ENCODE peak calls at places on chromosomes 11 and 22, in five cellular contexts. One of them, this sample, is unnamed.

GRCh38 chr11:116420770-116421528 is 351.8 kb downstream of the BUD13 start:
- DNase-seq in activated CD4-positive, alpha-beta memory T cell treated with anti-CD3 and anti-CD28 coated beads, Interleukin-2, amount 10 ng/mL, durations not matched to agents 7 days and 5 days: no peak
- DNase-seq in effector memory CD4-positive, alpha-beta T cell: no peak
- DNase-seq in stimulated activated naive CD4-positive, alpha-beta T cell: no peak
- DNase-seq in kidney: no peak
- DNase-seq in this sample: no peak

GRCh38 chr11:87300640-87301381 is 263.1 kb downstream of the TMEM135 start:
- DNase-seq in stimulated activated naive CD4-positive, alpha-beta T cell: no peak
- DNase-seq in activated CD4-positive, alpha-beta memory T cell treated with anti-CD3 and anti-CD28 coated beads, Interleukin-2, amount 10 ng/mL, durations not matched to agents 7 days and 5 days: no peak
- DNase-seq in effector memory CD4-positive, alpha-beta T cell: no peak
- DNase-seq in kidney: no peak
- DNase-seq in this sample: no peak

GRCh38 chr11:93577291-93577690 is 34.1 kb upstream of the SMCO4 start:
- DNase-seq in kidney: no peak
- DNase-seq in stimulated activated naive CD4-positive, alpha-beta T cell: no peak
- DNase-seq in effector memory CD4-positive, alpha-beta T cell: no peak
- DNase-seq in activated CD4-positive, alpha-beta memory T cell treated with anti-CD3 and anti-CD28 coated beads, Interleukin-2, amount 10 ng/mL, durations not matched to agents 7 days and 5 days: no peak
- DNase-seq in this sample: no peak

GRCh38 chr11:70399681-70400112 is 1.4 kb downstream of the CTTN start:
- DNase-seq in kidney: peak; percentile 91
- DNase-seq in effector memory CD4-positive, alpha-beta T cell: no peak
- DNase-seq in activated CD4-positive, alpha-beta memory T cell treated with anti-CD3 and anti-CD28 coated beads, Interleukin-2, amount 10 ng/mL, durations not matched to agents 7 days and 5 days: no peak
- DNase-seq in stimulated activated naive CD4-positive, alpha-beta T cell: no peak
- DNase-seq in this sample: no peak

GRCh38 chr22:24066872-24067271 is 55.8 kb downstream of the CABIN1 start:
- DNase-seq in activated CD4-positive, alpha-beta memory T cell treated with anti-CD3 and anti-CD28 coated beads, Interleukin-2, amount 10 ng/mL, durations not matched to agents 7 days and 5 days: no peak
- DNase-seq in kidney: peak; percentile 70
- DNase-seq in stimulated activated naive CD4-positive, alpha-beta T cell: no peak
- DNase-seq in effector memory CD4-positive, alpha-beta T cell: no peak
- DNase-seq in this sample: no peak

GRCh38 chr11:61384271-61385242 is 7.8 kb upstream of the TMEM216 start:
- DNase-seq in stimulated activated naive CD4-positive, alpha-beta T cell: no peak
- DNase-seq in kidney: no peak
- DNase-seq in effector memory CD4-positive, alpha-beta T cell: no peak
- DNase-seq in activated CD4-positive, alpha-beta memory T cell treated with anti-CD3 and anti-CD28 coated beads, Interleukin-2, amount 10 ng/mL, durations not matched to agents 7 days and 5 days: no peak
- DNase-seq in this sample: no peak

GRCh38 chr11:2519879-2520735 is 75.3 kb downstream of the KCNQ1 start:
- DNase-seq in stimulated activated naive CD4-positive, alpha-beta T cell: no peak
- DNase-seq in activated CD4-positive, alpha-beta memory T cell treated with anti-CD3 and anti-CD28 coated beads, Interleukin-2, amount 10 ng/mL, durations not matched to agents 7 days and 5 days: peak; percentile 13
- DNase-seq in effector memory CD4-positive, alpha-beta T cell: no peak
- DNase-seq in kidney: peak; percentile 64
- DNase-seq in this sample: no peak

GRCh38 chr11:2567026-2567671 is 122.3 kb downstream of the KCNQ1 start:
- DNase-seq in kidney: peak; percentile 39
- DNase-seq in activated CD4-positive, alpha-beta memory T cell treated with anti-CD3 and anti-CD28 coated beads, Interleukin-2, amount 10 ng/mL, durations not matched to agents 7 days and 5 days: no peak
- DNase-seq in effector memory CD4-positive, alpha-beta T cell: no peak
- DNase-seq in stimulated activated naive CD4-positive, alpha-beta T cell: no peak
- DNase-seq in this sample: no peak

GRCh38 chr11:101011881-101012280 is 117.7 kb downstream of the PGR start:
- DNase-seq in activated CD4-positive, alpha-beta memory T cell treated with anti-CD3 and anti-CD28 coated beads, Interleukin-2, amount 10 ng/mL, durations not matched to agents 7 days and 5 days: no peak
- DNase-seq in effector memory CD4-positive, alpha-beta T cell: no peak
- DNase-seq in kidney: no peak
- DNase-seq in stimulated activated naive CD4-positive, alpha-beta T cell: no peak
- DNase-seq in this sample: no peak

GRCh38 chr22:47807506-47807905 is 1045.1 kb downstream of the TBC1D22A start:
- DNase-seq in activated CD4-positive, alpha-beta memory T cell treated with anti-CD3 and anti-CD28 coated beads, Interleukin-2, amount 10 ng/mL, durations not matched to agents 7 days and 5 days: no peak
- DNase-seq in effector memory CD4-positive, alpha-beta T cell: no peak
- DNase-seq in kidney: no peak
- DNase-seq in stimulated activated naive CD4-positive, alpha-beta T cell: no peak
- DNase-seq in this sample: peak; percentile 3

This sample was measured in naive thymus-derived CD8-positive, alpha-beta T cell.